ENCODE peak calls at places on chromosomes 2 and 18, in seven cellular contexts. L is pancreas, Z is cardiac muscle cell, T is foreskin fibroblast, W is adrenal gland, I is left ventricle myocardium inferior, G is fibroblast of pulmonary artery. F is an unnamed sample.

GRCh38 chr2:48749820-48750739 is 5.4 kb downstream of the LHCGR start:
- DNase-seq in L (no peak), Z (no peak), T (no peak), W (no peak), I (no peak), G (no peak), F (no peak)

GRCh38 chr2:61149074-61149473 is 12.9 kb upstream of the C2orf74 start:
- DNase-seq in L (no peak), Z (no peak), T (no peak), W (no peak), I (no peak), G (no peak), F (no peak)

GRCh38 chr2:74835831-74836674 is 2.1 kb downstream of the HK2 start:
- DNase-seq in L (no peak), Z (peak; percentile 72), T (peak; percentile 57), W (no peak), I (no peak), G (peak; percentile 64), F (peak; percentile 39)

GRCh38 chr2:67612576-67612981 is 215.4 kb downstream of the ETAA1 start:
- DNase-seq in L (no peak), Z (no peak), T (peak; percentile 38), W (no peak), I (no peak), G (peak; percentile 82), F (peak; percentile 70)

GRCh38 chr2:11757101-11757500 is 10.7 kb downstream of the LPIN1 start:
- DNase-seq in L (no peak), Z (no peak), T (no peak), W (no peak), I (no peak), G (no peak), F (no peak)

GRCh38 chr18:67876866-67877265 is 360.3 kb upstream of the DSEL start:
- DNase-seq in L (no peak), Z (no peak), T (no peak), W (no peak), I (no peak), G (no peak), F (no peak)

GRCh38 chr2:34096552-34097171 is 497.6 kb upstream of the FAM98A start:
- DNase-seq in L (peak; percentile 40), Z (peak; percentile 89), T (peak; percentile 77), W (peak; percentile 47), I (no peak), G (peak; percentile 80), F (peak; percentile 50)

GRCh38 chr18:35817604-35818352 is 154.7 kb upstream of the RMP24 start:
- DNase-seq in L (no peak), Z (no peak), T (no peak), W (no peak), I (no peak), G (no peak), F (no peak)

GRCh38 chr2:56364902-56365301 is 181.1 kb downstream of the CCDC85A start:
- DNase-seq in L (no peak), Z (no peak), T (no peak), W (no peak), I (no peak), G (no peak), F (no peak)

DNA sequence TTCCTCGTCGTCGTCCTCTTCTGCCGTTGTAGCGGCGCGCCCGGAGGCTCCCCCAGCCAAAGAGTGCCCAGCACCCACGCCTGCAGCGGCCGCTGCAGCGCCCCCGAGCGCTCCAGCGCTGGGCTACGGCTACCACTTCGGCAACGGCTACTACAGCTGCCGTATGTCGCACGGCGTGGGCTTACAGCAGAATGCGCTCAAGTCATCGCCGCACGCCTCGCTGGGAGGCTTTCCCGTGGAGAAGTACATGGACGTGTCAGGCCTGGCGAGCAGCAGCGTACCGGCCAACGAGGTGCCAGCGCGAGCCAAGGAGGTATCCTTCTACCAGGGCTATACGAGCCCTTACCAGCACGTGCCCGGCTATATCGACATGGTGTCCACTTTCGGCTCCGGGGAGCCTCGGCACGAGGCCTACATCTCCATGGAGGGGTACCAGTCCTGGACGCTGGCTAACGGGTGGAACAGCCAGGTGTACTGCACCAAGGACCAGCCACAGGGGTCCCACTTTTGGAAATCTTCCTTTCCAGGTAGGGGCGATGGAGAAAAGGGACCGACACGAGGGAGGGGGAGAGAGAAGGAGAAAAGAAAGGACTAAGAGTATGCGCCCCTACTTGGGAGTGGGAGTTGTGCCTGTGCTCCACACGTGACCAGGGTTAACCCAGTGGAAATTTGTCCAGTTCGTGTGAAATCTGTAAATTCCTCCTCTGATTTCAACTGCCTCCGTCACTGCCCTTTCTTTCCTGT is 796 bp downstream of the HOXD13 start:
- DNase-seq in L (no peak), Z (no peak), T (peak; percentile 82), W (no peak), I (no peak), G (no peak), F (no peak)
- TF ChIP-seq CTCF in L (no peak), Z (no peak), T (peak; percentile 19), W (no peak), I (no peak), G (no peak), F (no peak)

DNA sequence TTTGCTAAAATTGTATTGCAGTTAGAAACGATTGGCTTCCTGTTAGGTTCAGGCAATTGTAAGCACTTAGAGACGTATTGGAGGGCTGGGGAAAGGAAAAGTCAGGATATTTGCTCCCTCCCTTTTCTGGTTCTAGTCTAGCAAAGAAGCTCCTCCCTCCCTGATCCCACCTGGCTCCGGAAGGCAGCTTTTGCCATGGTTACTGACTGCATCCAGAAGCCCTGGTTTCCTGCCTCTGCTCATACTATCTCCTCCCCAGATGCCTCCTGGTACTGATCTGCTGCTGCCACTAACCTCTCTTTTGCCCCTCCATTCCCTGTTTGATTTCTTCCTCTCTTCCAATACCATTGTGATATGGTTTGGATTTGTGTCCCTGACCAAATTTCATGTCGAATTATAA is 275.9 kb downstream of the MREG start:
- DNase-seq in L (no peak), Z (no peak), T (no peak), W (no peak), I (no peak), G (no peak), F (no peak)
- H3K4me3 ChIP-seq in L (no peak overlapping the region), Z (no peak overlapping the region), T (no peak overlapping the region), W (no peak overlapping the region), I (no peak overlapping the region), G (no peak overlapping the region), F (no peak overlapping the region)

GRCh38 chr2:204869142-204869823 is 324.0 kb downstream of the PARD3B start:
- DNase-seq in L (no peak), Z (no peak), T (no peak), W (no peak), I (no peak), G (peak; percentile 20), F (peak; percentile 9)

GRCh38 chr2:204871246-204871953 is 326.1 kb downstream of the PARD3B start:
- DNase-seq in L (no peak), Z (peak; percentile 18), T (peak; percentile 58), W (no peak), I (no peak), G (peak; percentile 75), F (peak; percentile 69)

DNA sequence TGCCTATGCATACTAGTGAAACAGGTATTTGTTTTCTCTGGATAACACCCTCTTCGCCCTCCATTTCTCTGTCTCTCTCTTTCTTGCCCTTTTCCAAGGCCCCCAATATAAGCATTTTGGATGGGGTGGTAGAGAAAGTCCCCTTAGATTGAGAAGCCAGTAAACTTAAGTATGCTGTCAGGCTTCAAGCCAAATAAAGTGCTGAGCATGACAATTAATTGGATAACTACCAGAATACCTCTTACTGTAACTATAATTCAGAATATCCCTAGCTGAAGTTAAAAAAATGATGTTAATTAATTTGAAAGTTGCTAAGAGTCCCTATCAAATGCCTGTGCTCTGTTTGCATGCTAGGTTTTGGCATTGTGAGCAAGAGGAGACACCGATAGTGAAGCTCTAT is 324.8 kb downstream of the PARD3B start:
- DNase-seq in L (no peak), Z (no peak), T (no peak), W (no peak), I (no peak), G (no peak), F (no peak)
- TF ChIP-seq CTCF in L (no peak), Z (no peak), T (no peak), W (no peak), I (no peak), G (no peak), F (no peak)

DNA sequence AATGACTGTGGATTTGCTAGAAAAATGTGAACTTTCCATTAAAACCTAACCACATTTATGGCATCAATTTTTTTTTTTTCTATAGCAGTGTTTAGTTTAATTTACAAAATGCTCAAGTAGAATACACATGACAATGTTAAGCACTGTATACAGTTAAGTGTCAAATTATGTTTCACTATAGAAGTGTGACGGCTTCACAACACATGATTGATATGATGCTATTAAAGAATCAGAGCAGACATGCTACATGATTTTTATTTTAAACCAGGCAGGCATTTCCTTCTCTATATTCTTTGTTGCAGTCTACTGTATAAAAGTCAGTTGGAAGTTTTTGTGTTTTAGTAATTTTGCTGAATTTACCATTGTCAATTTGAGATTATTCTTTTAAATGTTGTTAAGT is 43.6 kb downstream of the PROKR1 start:
- DNase-seq in L (no peak), Z (no peak), T (no peak), W (no peak), I (no peak), G (no peak), F (no peak)
- H3K4me3 ChIP-seq in L (no peak overlapping the region), Z (no peak overlapping the region), T (no peak overlapping the region), W (no peak overlapping the region), I (no peak overlapping the region), G (no peak overlapping the region), F (no peak overlapping the region)

DNA sequence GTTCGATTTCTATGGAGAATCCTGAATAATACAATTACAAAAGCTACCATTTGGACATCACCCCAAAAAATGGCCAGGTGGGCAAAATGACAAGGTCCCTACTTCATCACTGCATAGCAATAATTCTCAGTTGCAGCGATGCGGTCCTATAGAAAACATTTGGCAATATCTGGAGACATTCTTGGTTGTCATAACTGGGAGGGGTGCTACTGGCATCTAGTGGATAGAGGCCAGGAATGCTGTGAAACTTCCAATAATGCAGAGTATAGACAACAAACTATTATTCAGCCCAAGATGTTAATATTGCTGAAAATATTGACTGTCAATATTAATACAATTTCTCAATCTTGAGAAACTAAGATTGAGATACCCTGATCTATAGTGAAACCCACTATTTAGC is 637.8 kb upstream of the PKDCC start:
- DNase-seq in L (no peak), Z (no peak), T (no peak), W (no peak), I (no peak), G (no peak), F (no peak)
- TF ChIP-seq CTCF in L (no peak), Z (no peak), T (no peak), W (no peak), I (no peak), G (no peak), F (no peak)

DNA sequence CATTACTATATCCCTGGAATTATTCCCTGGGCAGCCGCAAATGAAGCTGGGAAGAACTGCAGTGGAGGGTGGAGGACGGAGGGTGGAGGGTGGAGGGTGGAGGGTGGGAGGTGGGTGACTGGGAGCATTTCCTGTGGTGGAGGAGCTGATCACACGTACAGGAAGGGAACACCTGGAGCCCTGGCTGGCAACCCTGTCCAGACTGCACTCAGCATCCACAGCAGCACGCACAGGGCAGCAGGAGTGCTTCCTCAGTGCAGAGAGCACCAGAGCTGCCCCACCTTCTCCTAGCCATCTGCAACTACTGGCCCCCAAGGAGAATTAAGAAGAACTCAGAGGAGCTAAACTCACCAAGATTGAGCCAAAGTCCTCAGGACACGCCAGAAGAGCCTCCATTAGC is 249.9 kb downstream of the EIPR1 start:
- DNase-seq in L (no peak), Z (no peak), T (no peak), W (no peak), I (no peak), G (no peak), F (no peak)
- H3K4me3 ChIP-seq in L (no peak overlapping the region), Z (no peak overlapping the region), T (no peak overlapping the region), W (no peak overlapping the region), I (peak overlapping the region; percentile 7), G (no peak overlapping the region), F (no peak overlapping the region)

F was measured in AG10803.